ENCODE peak calls at places on chromosome 13, in five cellular contexts. P, W, R, E and S are unnamed samples.

GRCh38 chr13:76383671-76384461 is 502.3 kb downstream of the KCTD12 start:
- DNase-seq in E (no peak), W (no peak), P (peak), R (no peak), S (no peak)

GRCh38 chr13:75279834-75280369 is 202.1 kb downstream of the TBC1D4 start:
- DNase-seq in P (no peak), R (no peak), W (no peak), E (peak), S (no peak)

GRCh38 chr13:40161008-40161694 is 505.3 kb downstream of the FOXO1 start:
- DNase-seq in W (no peak), E (no peak), R (no peak), P (no peak), S (no peak)

GRCh38 chr13:99626461-99627082 is 125.3 kb downstream of the TM9SF2 start:
- DNase-seq in P (no peak), E (no peak), W (no peak), R (no peak), S (no peak)

GRCh38 chr13:110965038-110965754 is 50.3 kb upstream of the ANKRD10 start:
- DNase-seq in R (no peak), E (peak), P (no peak), W (no peak), S (peak)

GRCh38 chr13:43129021-43129420 is 105.6 kb downstream of the DNAJC15 start:
- DNase-seq in R (no peak), P (no peak), E (no peak), W (no peak), S (no peak)

GRCh38 chr13:48233097-48233885 is at the start of gene ITM2B:
- DNase-seq in P (peak), R (peak), E (peak), W (peak), S (peak)

GRCh38 chr13:40124648-40125045 is 469.2 kb downstream of the COG6 start:
- DNase-seq in R (no peak), W (no peak), E (no peak), P (no peak), S (no peak)

GRCh38 chr13:102039264-102039663 is 362.6 kb downstream of the FGF14 start:
- DNase-seq in E (no peak), P (peak), W (no peak), R (no peak), S (no peak)

GRCh38 chr13:80469841-80470378 is 129.0 kb upstream of the SPRY2 start:
- DNase-seq in W (no peak), R (no peak), E (no peak), P (no peak), S (no peak)

GRCh38 chr13:90867336-90867683 is 480.2 kb upstream of the MIR17HG start:
- DNase-seq in W (peak), R (peak), E (peak), P (peak), S (peak)

GRCh38 chr13:55230570-55230908 is 1910.2 kb upstream of the PRR20A start:
- DNase-seq in P (no peak), R (no peak), W (no peak), E (no peak), S (no peak)

GRCh38 chr13:106683179-106683578 is 115.2 kb upstream of the ARGLU1 start:
- DNase-seq in W (no peak), E (peak), P (no peak), R (no peak), S (no peak)

GRCh38 chr13:64480648-64481047 is 2749.5 kb downstream of the PCDH9 start:
- DNase-seq in E (no peak), R (no peak), P (no peak), W (no peak), S (no peak)

GRCh38 chr13:35838356-35838755 is 292.8 kb downstream of the DCLK1 start:
- DNase-seq in R (no peak), W (no peak), P (no peak), E (no peak), S (no peak)

GRCh38 chr13:46124531-46124966 is 19.7 kb upstream of the CPB2 start:
- DNase-seq in P (no peak), W (no peak), R (no peak), E (no peak), S (no peak)

GRCh38 chr13:40770609-40770933 is 419 bp downstream of the MRPS31 start:
- DNase-seq in P (no peak), W (no peak), E (no peak), R (no peak), S (no peak)

GRCh38 chr13:107271226-107271625 is 703.3 kb upstream of the ARGLU1 start:
- DNase-seq in W (no peak), R (peak), E (no peak), P (peak), S (no peak)

GRCh38 chr13:21637296-21637695 is 33.3 kb upstream of the MICU2 start:
- DNase-seq in P (no peak), E (peak), R (no peak), W (no peak), S (peak)

GRCh38 chr13:75468098-75468497 is 13.9 kb downstream of the TBC1D4 start:
- DNase-seq in P (no peak), R (no peak), W (no peak), E (no peak), S (no peak)

GRCh38 chr13:45331981-45332830 is 8.8 kb downstream of the TPT1 start:
- DNase-seq in E (peak), P (no peak), W (no peak), R (no peak), S (peak)

DNA sequence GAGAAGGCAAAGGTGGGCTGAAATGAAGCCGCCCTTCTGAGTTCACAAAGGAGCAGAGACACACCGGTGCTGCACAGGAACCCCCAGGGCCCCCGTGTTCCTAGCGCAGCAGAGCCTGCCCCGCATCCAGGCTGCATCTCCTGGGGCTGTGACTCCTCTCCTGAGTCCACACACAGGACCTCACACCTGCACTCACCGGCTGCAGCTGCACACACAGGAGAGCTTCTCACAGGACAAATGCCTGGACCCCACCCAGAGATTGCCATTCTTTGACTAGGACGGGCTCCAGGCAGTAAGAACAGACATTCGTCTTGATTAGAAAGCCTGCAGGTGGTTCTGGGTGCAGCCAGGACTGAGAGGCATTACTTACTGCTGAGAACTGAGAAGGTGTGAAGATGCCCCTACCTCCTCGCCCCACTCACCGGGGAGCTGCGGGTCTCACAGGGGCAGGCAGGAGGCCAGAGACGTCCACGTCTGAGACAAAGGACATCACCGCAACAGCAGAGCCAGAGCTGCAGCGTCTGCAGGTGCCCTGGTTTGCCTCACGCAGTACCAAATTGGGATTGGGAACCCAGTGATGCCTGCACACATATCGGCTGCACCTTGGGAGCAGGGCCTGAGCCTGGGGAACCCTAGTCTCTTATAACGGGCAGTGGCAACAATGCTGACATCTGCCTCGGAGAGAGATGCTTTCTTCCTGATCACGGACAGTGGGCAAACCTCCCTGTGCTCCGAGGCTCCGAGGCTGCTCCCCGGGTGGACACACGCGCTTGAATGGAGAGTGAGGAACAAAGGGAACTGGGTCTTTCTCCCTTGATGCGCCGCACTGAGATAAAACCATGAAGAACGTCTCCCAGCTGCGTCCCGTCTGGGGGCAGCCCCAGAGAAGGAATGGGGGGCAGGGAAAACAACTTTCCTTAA is 50.4 kb downstream of the RASA3 start:
- DNase-seq in E (no peak), W (no peak), P (no peak), R (no peak), S (no peak)
- TF ChIP-seq TAF1 in E (no peak), W (no peak), P (no peak), R (no peak), S (no peak)

DNA sequence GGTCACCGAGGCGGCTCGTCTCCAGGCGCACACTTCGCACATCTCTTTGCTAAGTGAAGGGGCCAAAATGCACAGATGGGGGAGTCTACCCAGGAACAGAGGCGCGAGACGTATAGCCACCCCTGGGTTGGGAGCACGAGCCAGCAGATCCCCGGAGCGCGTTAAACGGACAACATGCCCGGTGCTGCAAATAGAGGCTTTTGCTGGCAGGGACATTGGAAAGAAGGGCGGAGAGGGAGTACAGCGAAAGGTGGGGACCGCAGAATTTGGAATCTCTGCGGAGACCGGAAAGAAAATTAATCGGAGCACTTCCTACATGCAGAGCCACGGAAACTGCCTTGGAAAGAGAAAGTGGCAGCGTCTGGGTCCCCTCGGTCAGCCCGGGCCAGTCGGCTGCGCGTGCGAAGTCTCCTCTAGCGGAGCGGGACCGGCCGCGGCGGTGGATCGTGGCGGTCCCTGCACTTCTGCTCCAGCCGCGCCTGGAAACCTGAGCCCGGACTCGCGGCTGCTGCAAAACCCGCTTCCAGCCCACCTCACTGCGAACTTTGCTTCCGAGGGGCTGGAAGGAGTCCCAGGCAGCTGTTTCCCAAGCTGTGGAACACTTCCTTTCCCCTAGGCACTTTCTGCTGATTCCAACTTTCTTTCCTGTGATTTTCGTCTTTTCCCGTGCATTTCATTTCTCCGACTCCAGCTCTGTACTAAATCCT is 791 bp upstream of the PCDH9 start:
- DNase-seq in W (no peak), P (peak), R (peak), E (peak), S (peak)
- TF ChIP-seq TAF1 in W (no peak), P (no peak), R (peak), E (no peak), S (peak)

DNA sequence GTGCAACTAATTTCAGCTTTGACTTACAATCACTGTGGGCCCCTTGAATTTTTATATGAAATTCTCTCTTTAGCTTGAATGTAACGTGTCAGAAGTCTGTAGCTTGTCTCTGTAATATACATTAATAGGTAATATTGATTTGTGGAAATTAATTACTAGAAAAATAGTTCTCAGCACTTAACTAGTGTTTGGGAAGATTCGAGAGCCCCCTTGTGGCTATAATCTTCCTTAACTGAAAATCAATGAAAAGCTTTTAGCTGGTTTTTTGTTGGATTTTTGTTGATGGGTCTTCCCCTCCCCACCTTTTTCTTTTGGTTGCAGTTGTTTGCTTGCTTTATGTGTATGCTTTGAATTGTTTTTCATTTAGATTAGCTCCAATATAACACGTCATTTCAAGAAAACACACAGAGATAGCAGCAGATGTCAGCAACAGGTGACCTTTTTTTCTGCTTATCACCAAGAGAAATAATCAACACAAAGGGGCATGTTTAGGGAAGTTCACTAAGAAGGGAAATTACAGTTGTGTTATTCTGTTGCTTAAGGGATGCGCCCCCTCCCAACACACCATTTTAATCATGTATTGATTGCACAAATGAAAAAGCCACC is 176.8 kb downstream of the OXGR1 start:
- DNase-seq in W (no peak), E (peak), P (peak), R (no peak), S (peak)
- TF ChIP-seq TAF1 in W (no peak), E (no peak), P (no peak), R (no peak), S (no peak)

GRCh38 chr13:30331331-30331771 is 24.0 kb upstream of the KATNAL1 start:
- DNase-seq in P (no peak), E (no peak), R (no peak), W (no peak), S (no peak)
- TF ChIP-seq TAF1 in P (no peak), E (no peak), R (no peak), W (no peak), S (no peak)

GRCh38 chr13:23744315-23744714 is 144.9 kb downstream of the MIPEP start:
- DNase-seq in R (no peak), W (no peak), P (no peak), E (no peak), S (no peak)

GRCh38 chr13:23743717-23744116 is 145.5 kb downstream of the MIPEP start:
- DNase-seq in W (no peak), E (peak), P (no peak), R (no peak), S (no peak)

GRCh38 chr13:23743269-23743668 is 145.9 kb downstream of the MIPEP start:
- DNase-seq in E (no peak), W (no peak), R (no peak), P (no peak), S (no peak)

GRCh38 chr13:23740002-23740401 is 149.2 kb downstream of the MIPEP start:
- DNase-seq in E (no peak), P (no peak), R (no peak), W (no peak), S (no peak)

GRCh38 chr13:23741879-23742510 is 147.2 kb downstream of the MIPEP start:
- DNase-seq in R (peak), E (no peak), P (peak), W (no peak), S (peak)
- TF ChIP-seq TAF1 in R (no peak), E (no peak), P (no peak), W (no peak), S (no peak)

GRCh38 chr13:49516467-49516866 is 20.7 kb downstream of the PHF11 start:
- DNase-seq in W (no peak), E (no peak), R (no peak), P (no peak), S (no peak)

GRCh38 chr13:49521216-49521615 is 25.5 kb downstream of the PHF11 start:
- DNase-seq in P (no peak), E (no peak), W (no peak), R (no peak), S (no peak)

GRCh38 chr13:49512578-49512977 is 16.8 kb downstream of the PHF11 start:
- DNase-seq in P (no peak), R (no peak), E (no peak), W (no peak), S (no peak)

DNA sequence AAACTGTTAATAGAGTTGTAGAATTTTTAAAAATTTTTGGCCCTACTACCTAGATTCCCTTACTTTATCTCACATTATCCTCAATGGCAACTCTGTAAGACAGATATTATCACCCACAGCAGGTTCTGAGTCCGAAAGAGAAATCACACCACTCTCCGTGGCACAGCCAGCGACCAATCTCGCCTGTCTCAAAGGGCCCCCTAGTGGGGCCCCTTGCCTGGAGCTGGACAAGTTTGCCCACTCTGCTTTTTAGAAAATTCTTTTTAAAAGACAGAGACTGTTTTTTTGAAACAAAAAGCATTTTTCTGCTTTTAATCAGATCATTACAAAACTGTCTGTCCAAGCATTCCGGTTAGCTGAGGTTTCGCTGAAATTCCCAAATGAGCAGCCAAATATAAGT is 21.7 kb downstream of the PHF11 start:
- DNase-seq in E (peak), W (no peak), P (no peak), R (no peak), S (no peak)
- TF ChIP-seq TAF1 in E (no peak), W (no peak), P (no peak), R (no peak), S (no peak)

GRCh38 chr13:109745702-109746101 is 40.7 kb downstream of the IRS2 start:
- DNase-seq in R (no peak), W (no peak), E (no peak), P (no peak), S (no peak)

GRCh38 chr13:109741966-109742365 is 44.4 kb downstream of the IRS2 start:
- DNase-seq in E (no peak), P (no peak), W (no peak), R (no peak), S (no peak)

GRCh38 chr13:109745060-109745459 is 41.3 kb downstream of the IRS2 start:
- DNase-seq in E (no peak), R (no peak), W (no peak), P (no peak), S (no peak)

GRCh38 chr13:109744512-109745051 is 41.8 kb downstream of the IRS2 start:
- DNase-seq in P (peak), W (no peak), R (no peak), E (no peak), S (peak)

DNA sequence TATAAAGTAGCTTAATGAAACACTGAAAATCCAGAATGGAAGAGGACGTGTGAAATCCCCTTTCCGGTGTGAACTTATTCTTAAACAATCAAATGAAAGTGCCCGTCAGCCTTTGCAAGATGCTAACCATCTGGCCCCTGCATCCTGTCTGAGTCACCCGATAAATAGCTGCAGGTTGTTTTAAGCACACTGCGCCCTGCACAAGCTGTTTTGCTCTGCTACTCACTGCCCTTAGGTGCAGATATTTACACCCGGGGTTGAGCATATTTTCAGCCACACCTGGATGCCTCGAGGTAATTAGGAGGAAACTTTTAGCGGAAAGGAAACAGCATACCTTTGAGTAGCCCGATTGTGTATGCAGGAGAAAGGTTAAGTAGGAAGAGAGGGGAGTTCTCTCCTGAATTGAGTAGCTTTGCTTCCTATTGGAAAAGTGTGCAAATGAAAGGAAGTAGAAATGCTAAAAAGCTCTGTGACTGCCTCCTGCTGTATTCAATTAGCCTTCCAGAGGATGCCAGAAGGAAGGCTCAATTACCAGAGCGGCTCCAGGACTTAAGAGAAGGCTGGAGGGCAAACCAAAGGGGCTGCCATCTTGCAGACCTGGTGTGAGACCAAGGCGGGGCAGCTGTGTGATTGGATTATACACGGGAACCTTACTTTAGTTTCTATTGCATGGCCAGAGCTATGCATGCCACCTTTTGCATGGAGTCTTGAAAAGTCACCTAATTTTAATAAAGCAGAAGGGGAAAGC is 42.5 kb downstream of the IRS2 start:
- DNase-seq in E (no peak), W (no peak), R (no peak), P (peak), S (no peak)
- TF ChIP-seq TAF1 in E (no peak), W (no peak), R (no peak), P (no peak), S (no peak)

GRCh38 chr13:82827704-82828103 is 1054.6 kb downstream of the SLITRK1 start:
- DNase-seq in P (no peak), W (no peak), E (no peak), R (no peak), S (no peak)
- TF ChIP-seq TAF1 in P (no peak), W (no peak), E (no peak), R (no peak), S (no peak)